ENCODE peak calls at places on chromosomes 16 and 17, in ten cellular contexts. H is thoracic aorta; L is stomach; R is endodermal cell; A is prostate gland; X is tibial artery; B is CD8-positive, alpha-beta T cell; N is heart left ventricle; P is uterus; E is IMR-90. V is an unnamed sample.
A peak's percentile ranks its signal among the peaks of the same experiment; 100 is the strongest.

GRCh38 chr17:59719526-59719925 is 12.1 kb downstream of the VMP1 start:
- DNase-seq in H (no peak), L (no peak), R (no peak), A (no peak), X (no peak), B (no peak), N (no peak), P (no peak), E (no peak), V (no peak)

GRCh38 chr16:17160285-17160854 is 310.4 kb downstream of the XYLT1 start:
- DNase-seq in H (no peak), L (no peak), R (no peak), A (no peak), X (no peak), B (no peak), N (no peak), P (no peak), E (peak; percentile 45), V (no peak)

GRCh38 chr16:86883583-86884188 is 305.3 kb downstream of the FOXL1 start:
- DNase-seq in H (no peak), L (no peak), R (no peak), A (no peak), X (no peak), B (no peak), N (no peak), P (no peak), E (no peak), V (peak; percentile 16)

GRCh38 chr16:30350134-30350871 is 4.8 kb downstream of the CD2BP2 start:
- DNase-seq in H (no peak), L (no peak), R (no peak), A (no peak), X (no peak), B (no peak), N (no peak), P (no peak), E (no peak), V (no peak)

GRCh38 chr17:19590912-19591551 is 57.4 kb downstream of the SLC47A1 start:
- DNase-seq in H (no peak), L (no peak), R (peak; percentile 71), A (no peak), X (no peak), B (no peak), N (no peak), P (no peak), E (no peak), V (peak; percentile 18)

GRCh38 chr16:12468552-12468951 is 335.1 kb downstream of the CPPED1 start:
- DNase-seq in H (no peak), L (no peak), R (peak; percentile 75), A (no peak), X (no peak), B (no peak), N (no peak), P (no peak), E (no peak), V (peak; percentile 14)

GRCh38 chr17:40551874-40552768 is 13.2 kb downstream of the CCR7 start:
- DNase-seq in H (no peak), L (peak; percentile 29), R (peak; percentile 45), A (no peak), X (peak; percentile 81), B (peak; percentile 53), N (no peak), P (peak; percentile 63), E (peak; percentile 99), V (peak; percentile 56)

GRCh38 chr17:80938556-80938955 is 53.1 kb upstream of the CHMP6 start:
- DNase-seq in H (no peak), L (no peak), R (no peak), A (no peak), X (no peak), B (peak; percentile 22), N (no peak), P (peak; percentile 15), E (no peak), V (no peak)

DNA sequence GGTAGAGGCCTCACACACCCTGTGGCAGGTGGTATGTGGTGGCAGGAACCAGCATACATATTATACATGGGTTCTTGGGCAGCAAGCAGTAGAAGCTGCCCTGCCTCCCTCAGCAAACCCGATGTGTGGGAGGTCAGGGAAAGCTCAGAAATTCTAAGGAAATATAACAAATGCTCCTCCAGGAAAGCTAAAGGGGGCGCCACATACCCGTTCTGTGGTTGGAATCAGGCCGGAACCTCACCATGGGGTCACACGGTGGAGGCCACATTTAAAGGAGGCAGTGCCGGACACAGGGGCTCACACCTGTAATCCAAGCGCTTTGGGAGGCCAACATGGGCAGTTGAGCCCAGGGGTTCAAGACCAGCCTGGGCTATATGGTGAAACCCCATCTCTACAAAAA is 12.4 kb upstream of the KATNB1 start:
- DNase-seq in H (no peak), L (no peak), R (peak; percentile 85), A (no peak), X (no peak), B (no peak), N (no peak), P (no peak), E (no peak), V (peak; percentile 41)
- TF ChIP-seq CTCF in H (no peak), L (no peak), R (peak; percentile 76), A (no peak), X (no peak), B (no peak), N (peak; percentile 14), P (no peak), E (peak; percentile 17), V (no peak)

GRCh38 chr16:70756071-70756470 is 44.9 kb downstream of the VAC14 start:
- DNase-seq in H (no peak), L (no peak), R (no peak), A (no peak), X (no peak), B (no peak), N (no peak), P (no peak), E (no peak), V (no peak)

GRCh38 chr16:70759666-70760065 is 41.3 kb downstream of the VAC14 start:
- DNase-seq in H (no peak), L (no peak), R (no peak), A (no peak), X (no peak), B (no peak), N (no peak), P (no peak), E (no peak), V (no peak)

GRCh38 chr16:70754874-70755600 is 45.9 kb downstream of the VAC14 start:
- DNase-seq in H (no peak), L (no peak), R (no peak), A (no peak), X (no peak), B (no peak), N (no peak), P (no peak), E (no peak), V (no peak)

GRCh38 chr16:70758786-70759185 is 42.2 kb downstream of the VAC14 start:
- DNase-seq in H (no peak), L (no peak), R (no peak), A (no peak), X (no peak), B (no peak), N (no peak), P (no peak), E (no peak), V (no peak)

DNA sequence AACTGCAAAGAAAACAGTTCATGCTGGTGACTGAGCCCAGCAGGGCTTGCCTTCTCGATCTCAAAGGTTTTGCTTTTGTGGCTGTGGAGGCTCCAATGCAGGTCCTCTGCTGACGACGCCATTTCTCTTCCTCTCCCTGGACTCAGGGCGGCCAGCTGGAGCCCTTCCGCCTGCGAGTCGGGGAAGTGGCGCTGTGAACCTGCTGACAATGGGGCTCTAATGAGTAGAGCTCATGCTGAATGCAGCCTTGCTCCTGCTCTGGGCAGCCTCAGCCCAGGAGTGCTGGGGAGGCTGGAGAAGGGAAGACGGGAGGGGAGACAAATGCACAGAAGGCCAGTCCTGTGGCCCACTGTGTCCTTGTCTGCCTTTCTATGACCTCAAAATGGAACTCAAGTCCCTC is 43.8 kb downstream of the VAC14 start:
- DNase-seq in H (no peak), L (no peak), R (no peak), A (no peak), X (no peak), B (no peak), N (no peak), P (no peak), E (no peak), V (no peak)
- H3K4me1 ChIP-seq in H (peaks cover 32% of the 10 kb centered on the region), L (peaks cover 20% of the 10 kb centered on the region), R (no peaks in the 10 kb centered on the region), A (no peaks in the 10 kb centered on the region), X (peaks cover 44% of the 10 kb centered on the region), B (no peaks in the 10 kb centered on the region), N (no peaks in the 10 kb centered on the region), P (no peaks in the 10 kb centered on the region), E (peaks cover 21% of the 10 kb centered on the region), V (peaks cover 17% of the 10 kb centered on the region)

GRCh38 chr17:73633736-73634135 is 10.5 kb downstream of the SDK2 start:
- DNase-seq in H (no peak), L (no peak), R (no peak), A (no peak), X (no peak), B (no peak), N (no peak), P (no peak), E (no peak), V (no peak)

GRCh38 chr17:73632513-73632912 is 11.7 kb downstream of the SDK2 start:
- DNase-seq in H (no peak), L (no peak), R (peak; percentile 9), A (no peak), X (no peak), B (no peak), N (no peak), P (no peak), E (no peak), V (no peak)

GRCh38 chr17:73637866-73638265 is 6.4 kb downstream of the SDK2 start:
- DNase-seq in H (no peak), L (peak; percentile 23), R (peak; percentile 42), A (no peak), X (no peak), B (no peak), N (no peak), P (no peak), E (no peak), V (no peak)

GRCh38 chr17:73635101-73635767 is 9.0 kb downstream of the SDK2 start:
- DNase-seq in H (no peak), L (no peak), R (no peak), A (no peak), X (no peak), B (no peak), N (no peak), P (no peak), E (no peak), V (no peak)

DNA sequence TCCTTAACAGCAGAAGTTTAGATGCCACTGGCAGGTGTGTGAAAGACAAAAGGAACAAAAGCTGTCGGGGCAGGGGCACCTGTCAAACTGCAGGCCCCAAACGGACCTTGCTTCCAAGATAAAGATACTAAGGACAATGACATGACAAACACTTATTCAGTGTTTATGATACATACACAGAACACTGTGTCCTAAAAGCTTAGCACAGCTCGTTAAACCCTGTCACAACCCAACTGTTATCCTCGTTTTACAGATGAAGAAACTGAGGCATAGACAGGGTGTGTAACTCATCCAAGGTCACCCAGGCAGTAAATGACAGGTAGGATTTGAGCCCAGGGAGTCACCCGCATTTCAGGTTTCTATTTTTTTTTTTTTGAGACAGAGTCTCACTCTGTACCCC is 9.6 kb downstream of the SDK2 start:
- DNase-seq in H (no peak), L (no peak), R (no peak), A (peak; percentile 27), X (no peak), B (no peak), N (no peak), P (no peak), E (no peak), V (no peak)
- TF ChIP-seq CTCF in H (no peak), L (no peak), R (no peak), A (no peak), X (no peak), B (no peak), N (no peak), P (no peak), E (no peak), V (no peak)

GRCh38 chr16:85438981-85439639 is 174.0 kb upstream of the GSE1 start:
- DNase-seq in H (no peak), L (no peak), R (no peak), A (no peak), X (no peak), B (no peak), N (no peak), P (no peak), E (no peak), V (no peak)
- H3K4me1 ChIP-seq in H (peaks cover 15% of the 10 kb centered on the region), L (peaks cover 27% of the 10 kb centered on the region), R (peaks cover 8% of the 10 kb centered on the region), A (peaks cover 5% of the 10 kb centered on the region), X (peaks cover 22% of the 10 kb centered on the region), B (no peaks in the 10 kb centered on the region), N (no peaks in the 10 kb centered on the region), P (peaks cover 9% of the 10 kb centered on the region), E (no peaks in the 10 kb centered on the region), V (peaks cover 44% of the 10 kb centered on the region)